ENCODE peak calls at places on chromosomes 11 and 22, in four cellular contexts. Z is EH; K is CD8-positive, alpha-beta memory T cell; D is HS-27A. C is an unnamed sample.
A peak's percentile ranks its signal among the peaks of the same experiment; 100 is the strongest.

GRCh38 chr11:129911298-129911697 is 15.9 kb upstream of the NFRKB start:
- DNase-seq in Z (peak; percentile 38), D (no peak), K (no peak), C (no peak)

GRCh38 chr22:27399161-27399560 is 402.4 kb downstream of the MN1 start:
- DNase-seq in Z (peak; percentile 21), K (no peak), D (no peak), C (no peak)

GRCh38 chr11:87897079-87897478 is 278.2 kb downstream of the RAB38 start:
- DNase-seq in D (no peak), K (no peak), Z (no peak), C (no peak)

GRCh38 chr22:40345271-40345670 is 1.0 kb upstream of the ADSL start:
- DNase-seq in D (no peak), K (no peak), Z (peak; percentile 22), C (no peak)

GRCh38 chr11:85946221-85946620 is 91.0 kb downstream of the CCDC83 start:
- DNase-seq in Z (peak; percentile 62), K (no peak), D (no peak), C (no peak)

GRCh38 chr11:27116684-27117083 is 76.1 kb downstream of the BBOX1 start:
- DNase-seq in D (peak; percentile 68), Z (peak; percentile 59), K (no peak), C (no peak)

GRCh38 chr11:68031136-68031459 is 617 bp downstream of the NDUFS8 start:
- DNase-seq in Z (peak; percentile 45), D (no peak), K (no peak), C (no peak)

GRCh38 chr22:40585205-40585778 is 51.2 kb downstream of the MRTFA start:
- DNase-seq in Z (no peak), D (no peak), K (no peak), C (no peak)

GRCh38 chr11:8784936-8785335 is 102.3 kb downstream of the RPL27A start:
- DNase-seq in D (no peak), Z (no peak), K (no peak), C (no peak)

GRCh38 chr11:63552921-63553320 is 10.3 kb downstream of the PLAAT2 start:
- DNase-seq in D (no peak), Z (no peak), K (peak; percentile 25), C (no peak)

GRCh38 chr11:118691926-118692830 is 12.7 kb upstream of the TREH start:
- DNase-seq in K (peak; percentile 91), Z (peak; percentile 75), D (no peak), C (no peak)

GRCh38 chr11:69918231-69918937 is 99.2 kb upstream of the FGF3 start:
- DNase-seq in Z (no peak), K (peak; percentile 26), D (no peak), C (no peak)

GRCh38 chr11:62242021-62242420 is at the start of gene SCGB1D2:
- DNase-seq in K (no peak), D (no peak), Z (no peak), C (no peak)

GRCh38 chr11:40508307-40508706 is 951.1 kb downstream of the LRRC4C start:
- DNase-seq in D (no peak), Z (no peak), K (no peak), C (no peak)

GRCh38 chr11:75428989-75429640 is 3.9 kb downstream of the KLHL35 start:
- DNase-seq in D (no peak), Z (no peak), K (peak; percentile 13), C (no peak)

GRCh38 chr11:33633251-33634003 is 67.2 kb downstream of the C11orf91 start:
- DNase-seq in Z (peak; percentile 81), K (no peak), D (no peak), C (no peak)

GRCh38 chr22:27412866-27413445 is 388.6 kb downstream of the MN1 start:
- DNase-seq in K (no peak), Z (peak; percentile 15), D (no peak), C (no peak)

GRCh38 chr11:130555251-130555841 is 106.9 kb downstream of the ADAMTS15 start:
- DNase-seq in K (no peak), Z (peak; percentile 36), D (no peak), C (no peak)

GRCh38 chr22:19069451-19069850 is 52.8 kb downstream of the DGCR2 start:
- DNase-seq in K (no peak), D (no peak), Z (no peak), C (no peak)

GRCh38 chr22:37462983-37463382 is 23.2 kb downstream of the MFNG start:
- DNase-seq in Z (peak; percentile 63), K (no peak), D (no peak), C (no peak)

GRCh38 chr11:110094298-110095073 is 1.3 kb downstream of the ZC3H12C start:
- DNase-seq in D (no peak), K (no peak), Z (no peak), C (no peak)

GRCh38 chr22:25120093-25120561 is 79.5 kb upstream of the CRYBB3 start:
- DNase-seq in Z (no peak), K (no peak), D (no peak), C (no peak)

GRCh38 chr22:30665786-30666185 is 1.9 kb downstream of the DUSP18 start:
- DNase-seq in K (no peak), Z (no peak), D (no peak), C (no peak)

GRCh38 chr11:118514103-118514502 is 13.2 kb upstream of the TTC36 start:
- DNase-seq in K (no peak), Z (no peak), D (no peak), C (no peak)

GRCh38 chr11:44112083-44112865 is 16.8 kb downstream of the EXT2 start:
- DNase-seq in Z (peak; percentile 90), D (no peak), K (no peak), C (no peak)

GRCh38 chr11:10715571-10715970 is 22.0 kb upstream of the IRAG1 start:
- DNase-seq in Z (peak; percentile 25), K (no peak), D (no peak), C (no peak)

GRCh38 chr11:48064306-48064705 is 83.9 kb downstream of the PTPRJ start:
- DNase-seq in D (peak; percentile 75), Z (peak; percentile 96), K (no peak), C (no peak)

GRCh38 chr22:27512283-27512761 is 289.2 kb downstream of the MN1 start:
- DNase-seq in D (peak; percentile 91), Z (peak; percentile 97), K (no peak), C (no peak)

GRCh38 chr11:70099578-70100282 is 21.6 kb downstream of the ANO1 start:
- DNase-seq in D (no peak), K (no peak), Z (peak; percentile 29), C (no peak)

GRCh38 chr11:34346551-34346950 is 11.3 kb downstream of the ABTB2 start:
- DNase-seq in Z (peak; percentile 56), D (no peak), K (no peak), C (no peak)

GRCh38 chr11:102798012-102798746 is at the start of gene MMP1:
- DNase-seq in Z (peak; percentile 90), D (no peak), K (no peak), C (no peak)

GRCh38 chr11:1563697-1564534 is 8.2 kb downstream of the DUSP8 start:
- DNase-seq in K (no peak), D (no peak), Z (no peak), C (no peak)

GRCh38 chr11:75165721-75166120 is 14.8 kb downstream of the SLCO2B1 start:
- DNase-seq in Z (no peak), K (no peak), D (no peak), C (no peak)

GRCh38 chr22:31652129-31652528 is 9.9 kb downstream of the PISD start:
- DNase-seq in K (no peak), D (no peak), Z (no peak), C (no peak)

GRCh38 chr11:75673977-75674582 is 5.2 kb upstream of the MAP6 start:
- DNase-seq in K (no peak), Z (peak; percentile 73), D (no peak), C (no peak)

GRCh38 chr22:38298312-38299000 is 18.8 kb downstream of the CSNK1E start:
- DNase-seq in K (no peak), D (no peak), Z (peak; percentile 39), C (peak; percentile 72)

GRCh38 chr22:20117656-20118571 is 888 bp upstream of the TRMT2A start:
- DNase-seq in K (peak; percentile 73), Z (peak; percentile 32), D (no peak), C (peak; percentile 59)

GRCh38 chr22:41028841-41029240 is 63.6 kb upstream of the EP300 start:
- DNase-seq in Z (peak; percentile 94), K (no peak), D (no peak), C (no peak)

GRCh38 chr11:86641537-86642270 is 30.7 kb downstream of the ME3 start:
- DNase-seq in K (no peak), Z (no peak), D (no peak), C (no peak)

C was measured in GM12891.